ENCODE peak calls at places on chromosomes 4 and X, in ten cellular contexts. One of them, this sample, is unnamed.

GRCh38 chrX:48071064-48071985 is at the start of gene ZNF630:
- DNase-seq in body of pancreas: peak; percentile 89
- DNase-seq in adrenal gland: peak; percentile 72
- DNase-seq in erythroblast: peak; percentile 2
- DNase-seq in A549: peak; percentile 72
- DNase-seq in HepG2: no peak
- DNase-seq in NB4: no peak
- DNase-seq in lower leg skin: peak; percentile 64
- DNase-seq in Peyer's patch: peak; percentile 82
- DNase-seq in uterus: peak; percentile 70
- DNase-seq in this sample: no peak

GRCh38 chrX:120560405-120560841 is 339 bp downstream of the CUL4B start:
- DNase-seq in lower leg skin: peak; percentile 19
- DNase-seq in Peyer's patch: no peak
- DNase-seq in HepG2: peak; percentile 32
- DNase-seq in A549: no peak
- DNase-seq in adrenal gland: peak; percentile 34
- DNase-seq in NB4: peak; percentile 47
- DNase-seq in erythroblast: peak; percentile 62
- DNase-seq in body of pancreas: peak; percentile 49
- DNase-seq in uterus: no peak
- DNase-seq in this sample: no peak

GRCh38 chr4:42806436-42806835 is 86.1 kb upstream of the GRXCR1 start:
- DNase-seq in lower leg skin: no peak
- DNase-seq in NB4: no peak
- DNase-seq in adrenal gland: no peak
- DNase-seq in body of pancreas: no peak
- DNase-seq in Peyer's patch: no peak
- DNase-seq in A549: no peak
- DNase-seq in erythroblast: no peak
- DNase-seq in uterus: no peak
- DNase-seq in HepG2: no peak
- DNase-seq in this sample: no peak

GRCh38 chr4:122783301-122784215 is 43.1 kb upstream of the FGF2 start:
- DNase-seq in A549: peak; percentile 70
- DNase-seq in lower leg skin: peak; percentile 22
- DNase-seq in adrenal gland: peak; percentile 25
- DNase-seq in uterus: no peak
- DNase-seq in body of pancreas: peak; percentile 70
- DNase-seq in HepG2: peak; percentile 37
- DNase-seq in Peyer's patch: no peak
- DNase-seq in erythroblast: no peak
- DNase-seq in NB4: no peak
- DNase-seq in this sample: peak; percentile 54

GRCh38 chr4:189088783-189089182 is 851.9 kb upstream of the FRG1 start:
- DNase-seq in body of pancreas: no peak
- DNase-seq in uterus: no peak
- DNase-seq in HepG2: no peak
- DNase-seq in erythroblast: no peak
- DNase-seq in Peyer's patch: no peak
- DNase-seq in A549: no peak
- DNase-seq in lower leg skin: no peak
- DNase-seq in adrenal gland: no peak
- DNase-seq in NB4: no peak
- DNase-seq in this sample: no peak

GRCh38 chr4:89204624-89205023 is 93.3 kb downstream of the TIGD2 start:
- DNase-seq in NB4: no peak
- DNase-seq in body of pancreas: no peak
- DNase-seq in uterus: no peak
- DNase-seq in adrenal gland: no peak
- DNase-seq in lower leg skin: no peak
- DNase-seq in A549: peak; percentile 20
- DNase-seq in HepG2: no peak
- DNase-seq in erythroblast: no peak
- DNase-seq in Peyer's patch: no peak
- DNase-seq in this sample: no peak

GRCh38 chr4:145061325-145061920 is 36.6 kb downstream of the ANAPC10 start:
- DNase-seq in body of pancreas: no peak
- DNase-seq in HepG2: peak; percentile 41
- DNase-seq in Peyer's patch: no peak
- DNase-seq in lower leg skin: no peak
- DNase-seq in adrenal gland: no peak
- DNase-seq in NB4: peak; percentile 60
- DNase-seq in A549: peak; percentile 57
- DNase-seq in uterus: no peak
- DNase-seq in erythroblast: peak; percentile 65
- DNase-seq in this sample: no peak

GRCh38 chr4:147714575-147715401 is 17.1 kb upstream of the ARHGAP10 start:
- DNase-seq in adrenal gland: peak; percentile 35
- DNase-seq in uterus: peak; percentile 60
- DNase-seq in body of pancreas: peak; percentile 24
- DNase-seq in HepG2: no peak
- DNase-seq in NB4: no peak
- DNase-seq in lower leg skin: peak; percentile 72
- DNase-seq in Peyer's patch: no peak
- DNase-seq in erythroblast: no peak
- DNase-seq in A549: no peak
- DNase-seq in this sample: no peak

GRCh38 chr4:21134994-21135393 is 434.7 kb downstream of the PACRGL start:
- DNase-seq in uterus: no peak
- DNase-seq in NB4: peak; percentile 33
- DNase-seq in erythroblast: no peak
- DNase-seq in adrenal gland: no peak
- DNase-seq in HepG2: no peak
- DNase-seq in lower leg skin: no peak
- DNase-seq in A549: peak; percentile 1
- DNase-seq in Peyer's patch: no peak
- DNase-seq in body of pancreas: no peak
- DNase-seq in this sample: no peak

GRCh38 chrX:1391370-1391706 is 575 bp downstream of the SLC25A6 start:
- DNase-seq in NB4: no peak
- DNase-seq in Peyer's patch: no peak
- DNase-seq in erythroblast: no peak
- DNase-seq in lower leg skin: no peak
- DNase-seq in HepG2: peak; percentile 79
- DNase-seq in body of pancreas: no peak
- DNase-seq in adrenal gland: peak; percentile 90
- DNase-seq in A549: no peak
- DNase-seq in uterus: no peak
- DNase-seq in this sample: peak; percentile 56

GRCh38 chrX:1391707-1392375 is at the start of gene SLC25A6:
- DNase-seq in Peyer's patch: peak; percentile 100
- DNase-seq in HepG2: peak; percentile 92
- DNase-seq in adrenal gland: peak; percentile 98
- DNase-seq in NB4: peak; percentile 95
- DNase-seq in A549: peak; percentile 98
- DNase-seq in lower leg skin: peak; percentile 98
- DNase-seq in erythroblast: no peak
- DNase-seq in uterus: peak; percentile 100
- DNase-seq in body of pancreas: peak; percentile 98
- DNase-seq in this sample: peak; percentile 80

GRCh38 chrX:1393871-1394615 is 2.1 kb upstream of the SLC25A6 start:
- DNase-seq in HepG2: no peak
- DNase-seq in Peyer's patch: peak; percentile 16
- DNase-seq in uterus: peak; percentile 10
- DNase-seq in lower leg skin: no peak
- DNase-seq in erythroblast: no peak
- DNase-seq in body of pancreas: no peak
- DNase-seq in A549: no peak
- DNase-seq in adrenal gland: peak; percentile 9
- DNase-seq in NB4: no peak
- DNase-seq in this sample: no peak

GRCh38 chrX:1390621-1391369 is 1.1 kb downstream of the SLC25A6 start:
- DNase-seq in erythroblast: no peak
- DNase-seq in body of pancreas: no peak
- DNase-seq in uterus: no peak
- DNase-seq in adrenal gland: peak; percentile 50
- DNase-seq in NB4: no peak
- DNase-seq in HepG2: no peak
- DNase-seq in Peyer's patch: peak; percentile 51
- DNase-seq in A549: no peak
- DNase-seq in lower leg skin: no peak
- DNase-seq in this sample: no peak

GRCh38 chrX:1392376-1393130 is 640 bp upstream of the SLC25A6 start:
- DNase-seq in A549: peak; percentile 83
- DNase-seq in Peyer's patch: peak; percentile 89
- DNase-seq in NB4: peak; percentile 66
- DNase-seq in uterus: no peak
- DNase-seq in lower leg skin: peak; percentile 60
- DNase-seq in body of pancreas: peak; percentile 79
- DNase-seq in erythroblast: no peak
- DNase-seq in adrenal gland: peak; percentile 82
- DNase-seq in HepG2: no peak
- DNase-seq in this sample: no peak
- TF ChIP-seq POLR2A in A549: no peak
- TF ChIP-seq POLR2A in Peyer's patch: no peak
- TF ChIP-seq POLR2A in NB4: peak; percentile 51
- TF ChIP-seq POLR2A in uterus: peak; percentile 32
- TF ChIP-seq POLR2A in lower leg skin: peak; percentile 13
- TF ChIP-seq POLR2A in body of pancreas: peak; percentile 14
- TF ChIP-seq POLR2A in erythroblast: peak; percentile 20
- TF ChIP-seq POLR2A in adrenal gland: peak; percentile 36
- TF ChIP-seq POLR2A in HepG2: no peak
- TF ChIP-seq POLR2A in this sample: peak; percentile 41

DNA sequence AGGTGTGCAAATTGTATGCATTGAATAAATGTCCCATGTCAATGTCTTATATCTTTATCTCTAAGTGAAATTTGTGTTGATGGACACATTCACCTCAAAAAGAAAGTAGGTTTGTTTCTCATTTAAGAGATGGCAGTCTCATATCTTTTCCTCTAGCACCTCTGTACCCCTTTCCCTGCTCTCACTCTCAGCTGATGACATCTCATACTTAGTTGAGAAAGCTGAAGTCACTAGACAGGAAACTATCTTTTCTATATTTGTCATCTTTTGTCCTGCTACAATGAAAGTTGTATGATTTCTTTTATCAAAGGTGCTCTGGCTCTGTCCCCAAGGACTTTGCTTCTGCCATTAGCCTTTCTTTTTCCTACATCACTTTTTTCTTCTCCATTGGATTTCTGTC is 84.0 kb upstream of the GRPR start:
- DNase-seq in HepG2: no peak
- DNase-seq in A549: no peak
- DNase-seq in lower leg skin: no peak
- DNase-seq in adrenal gland: no peak
- DNase-seq in erythroblast: no peak
- DNase-seq in uterus: no peak
- DNase-seq in Peyer's patch: no peak
- DNase-seq in NB4: no peak
- DNase-seq in body of pancreas: no peak
- DNase-seq in this sample: no peak
- TF ChIP-seq POLR2A in HepG2: no peak
- TF ChIP-seq POLR2A in A549: no peak
- TF ChIP-seq POLR2A in lower leg skin: no peak
- TF ChIP-seq POLR2A in adrenal gland: no peak
- TF ChIP-seq POLR2A in erythroblast: no peak
- TF ChIP-seq POLR2A in uterus: no peak
- TF ChIP-seq POLR2A in Peyer's patch: no peak
- TF ChIP-seq POLR2A in NB4: no peak
- TF ChIP-seq POLR2A in body of pancreas: no peak
- TF ChIP-seq POLR2A in this sample: no peak

DNA sequence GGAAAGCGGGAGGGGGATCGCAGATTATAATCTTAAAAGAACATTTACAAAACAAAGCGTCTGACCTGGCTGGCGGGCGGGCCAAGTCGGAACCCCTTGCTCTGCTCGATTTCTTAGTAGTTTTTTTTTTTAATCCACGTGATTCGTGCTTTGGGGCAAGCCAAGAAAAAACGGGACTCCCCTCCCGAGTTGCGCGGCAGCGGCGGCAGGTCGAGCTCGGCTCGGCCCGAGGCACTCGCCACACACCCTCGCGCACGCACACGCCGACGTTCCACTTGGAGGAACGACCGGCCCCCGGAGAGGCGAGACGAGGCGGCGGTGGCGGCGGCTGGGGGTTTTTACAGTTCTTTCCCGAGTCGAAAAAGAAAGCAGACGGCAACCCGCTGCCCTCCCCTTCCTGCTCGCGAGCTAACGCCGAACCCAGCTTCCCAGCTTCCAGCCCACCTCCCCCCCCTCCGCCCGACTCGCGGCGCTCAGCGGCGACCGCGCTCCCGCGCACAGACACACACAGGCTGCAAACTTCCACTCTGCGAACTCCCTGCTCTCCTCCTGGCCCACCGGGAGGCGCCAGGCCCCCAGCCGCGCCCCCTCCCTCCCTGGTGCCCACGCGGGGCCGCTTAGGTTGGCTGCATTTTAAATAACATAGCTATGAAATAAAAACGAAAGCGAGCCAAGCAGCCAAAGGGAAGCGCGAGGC is 1.2 kb downstream of the BCOR start:
- DNase-seq in lower leg skin: no peak
- DNase-seq in HepG2: no peak
- DNase-seq in erythroblast: peak; percentile 66
- DNase-seq in NB4: peak; percentile 70
- DNase-seq in adrenal gland: peak; percentile 43
- DNase-seq in A549: no peak
- DNase-seq in uterus: peak; percentile 47
- DNase-seq in body of pancreas: peak; percentile 60
- DNase-seq in Peyer's patch: peak; percentile 69
- DNase-seq in this sample: no peak
- TF ChIP-seq POLR2A in lower leg skin: no peak
- TF ChIP-seq POLR2A in HepG2: no peak
- TF ChIP-seq POLR2A in erythroblast: no peak
- TF ChIP-seq POLR2A in NB4: no peak
- TF ChIP-seq POLR2A in adrenal gland: no peak
- TF ChIP-seq POLR2A in A549: no peak
- TF ChIP-seq POLR2A in uterus: no peak
- TF ChIP-seq POLR2A in body of pancreas: peak; percentile 36
- TF ChIP-seq POLR2A in Peyer's patch: no peak
- TF ChIP-seq POLR2A in this sample: no peak

GRCh38 chr4:124199755-124200154 is 512.8 kb downstream of the ANKRD50 start:
- DNase-seq in body of pancreas: no peak
- DNase-seq in HepG2: no peak
- DNase-seq in uterus: no peak
- DNase-seq in adrenal gland: no peak
- DNase-seq in A549: no peak
- DNase-seq in Peyer's patch: no peak
- DNase-seq in lower leg skin: no peak
- DNase-seq in erythroblast: no peak
- DNase-seq in NB4: no peak
- DNase-seq in this sample: no peak
- TF ChIP-seq POLR2A in body of pancreas: no peak
- TF ChIP-seq POLR2A in HepG2: no peak
- TF ChIP-seq POLR2A in uterus: no peak
- TF ChIP-seq POLR2A in adrenal gland: no peak
- TF ChIP-seq POLR2A in A549: no peak
- TF ChIP-seq POLR2A in Peyer's patch: no peak
- TF ChIP-seq POLR2A in lower leg skin: no peak
- TF ChIP-seq POLR2A in erythroblast: no peak
- TF ChIP-seq POLR2A in NB4: no peak
- TF ChIP-seq POLR2A in this sample: no peak

GRCh38 chr4:40196724-40197281 is at the start of gene RHOH:
- DNase-seq in lower leg skin: no peak
- DNase-seq in body of pancreas: no peak
- DNase-seq in A549: no peak
- DNase-seq in HepG2: no peak
- DNase-seq in uterus: no peak
- DNase-seq in adrenal gland: no peak
- DNase-seq in erythroblast: peak; percentile 64
- DNase-seq in NB4: peak; percentile 75
- DNase-seq in Peyer's patch: no peak
- DNase-seq in this sample: no peak
- TF ChIP-seq POLR2A in lower leg skin: no peak
- TF ChIP-seq POLR2A in body of pancreas: no peak
- TF ChIP-seq POLR2A in A549: no peak
- TF ChIP-seq POLR2A in HepG2: no peak
- TF ChIP-seq POLR2A in uterus: no peak
- TF ChIP-seq POLR2A in adrenal gland: no peak
- TF ChIP-seq POLR2A in erythroblast: peak; percentile 60
- TF ChIP-seq POLR2A in NB4: peak; percentile 53
- TF ChIP-seq POLR2A in Peyer's patch: peak; percentile 58
- TF ChIP-seq POLR2A in this sample: no peak